ENCODE peak calls at places on chromosomes 3 and 15, in eight cellular contexts. S, H, J, C, U, F, L and T are unnamed samples.

GRCh38 chr3:11820540-11821041 is 26.1 kb downstream of the TAMM41 start:
- DNase-seq in S (peak; percentile 25), H (no peak), J (no peak), C (peak; percentile 28), U (peak; percentile 57), F (peak; percentile 58), L (no peak), T (peak; percentile 32)

GRCh38 chr15:55267401-55268053 is 22.1 kb downstream of the RAB27A start:
- DNase-seq in S (no peak), H (peak; percentile 69), J (no peak), C (peak; percentile 43), U (peak; percentile 55), F (no peak), L (no peak), T (no peak)

GRCh38 chr15:78991476-78991875 is 46.6 kb upstream of the CTSH start:
- DNase-seq in S (no peak), H (no peak), J (no peak), C (no peak), U (no peak), F (no peak), L (no peak), T (no peak)

GRCh38 chr15:83653639-83654378 is at the start of gene ADAMTSL3:
- DNase-seq in S (no peak), H (peak; percentile 66), J (no peak), C (peak; percentile 67), U (no peak), F (no peak), L (peak; percentile 92), T (peak; percentile 76)

GRCh38 chr3:123449092-123449985 is 449 bp upstream of the ADCY5 start:
- DNase-seq in S (peak; percentile 50), H (peak; percentile 26), J (no peak), C (peak; percentile 30), U (peak; percentile 4), F (no peak), L (no peak), T (peak; percentile 69)

GRCh38 chr15:71781179-71781964 is 29.0 kb upstream of the NR2E3 start:
- DNase-seq in S (no peak), H (no peak), J (no peak), C (no peak), U (no peak), F (no peak), L (no peak), T (no peak)

GRCh38 chr3:109336272-109336957 is 931 bp downstream of the DPPA4 start:
- DNase-seq in S (no peak), H (no peak), J (no peak), C (no peak), U (no peak), F (no peak), L (no peak), T (no peak)

GRCh38 chr3:100754563-100755334 is 45.5 kb downstream of the TFG start:
- DNase-seq in S (no peak), H (no peak), J (no peak), C (no peak), U (peak; percentile 7), F (no peak), L (no peak), T (no peak)

DNA sequence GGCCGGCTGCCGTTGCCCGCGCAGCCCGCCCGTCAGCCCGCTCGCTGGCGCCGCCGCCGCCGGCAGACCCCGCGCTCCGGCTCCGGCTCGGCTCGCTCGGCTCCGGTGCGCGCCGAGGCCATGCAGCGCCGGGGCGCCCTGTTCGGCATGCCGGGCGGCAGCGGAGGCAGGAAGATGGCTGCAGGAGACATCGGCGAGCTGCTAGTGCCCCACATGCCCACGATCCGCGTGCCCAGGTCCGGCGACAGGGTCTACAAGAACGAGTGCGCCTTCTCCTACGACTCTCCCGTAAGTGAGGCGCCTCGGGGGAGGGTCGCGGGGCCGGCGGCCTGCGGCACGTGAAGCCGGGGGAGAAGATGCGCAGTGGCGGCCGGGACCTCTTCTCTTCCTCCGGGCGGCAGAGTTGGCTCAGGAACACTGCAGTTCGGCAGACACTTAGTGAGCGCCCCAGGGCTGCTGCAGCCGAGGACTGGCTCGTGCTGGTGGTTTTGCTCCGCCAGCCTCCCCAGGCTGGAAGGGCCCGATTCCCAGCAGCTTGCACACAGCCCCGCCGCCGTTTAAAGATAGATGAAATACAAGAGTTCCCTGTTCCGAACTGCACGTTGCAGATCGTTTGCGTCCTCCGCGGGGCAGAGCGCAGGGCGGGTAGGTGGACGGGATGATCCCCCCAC is 401 bp downstream of the USP13 start:
- DNase-seq in S (peak; percentile 39), H (peak; percentile 68), J (peak; percentile 45), C (peak; percentile 77), U (peak; percentile 80), F (peak; percentile 38), L (peak; percentile 88), T (peak; percentile 77)
- TF ChIP-seq POLR2A in S (peak; percentile 20), H (peak; percentile 20), J (no peak), C (peak; percentile 81), U (no peak), F (no peak), L (no peak), T (peak; percentile 17)

GRCh38 chr15:92468987-92469386 is 75.3 kb downstream of the ST8SIA2 start:
- DNase-seq in S (no peak), H (no peak), J (no peak), C (no peak), U (no peak), F (no peak), L (no peak), T (no peak)
- TF ChIP-seq POLR2A in S (no peak), H (no peak), J (no peak), C (no peak), U (no peak), F (no peak), L (no peak), T (no peak)

GRCh38 chr3:45617430-45618080 is 23.0 kb downstream of the LIMD1 start:
- DNase-seq in S (no peak), H (no peak), J (peak; percentile 89), C (no peak), U (no peak), F (no peak), L (no peak), T (no peak)
- TF ChIP-seq POLR2A in S (no peak), H (no peak), J (no peak), C (no peak), U (no peak), F (no peak), L (no peak), T (no peak)

GRCh38 chr15:75647370-75648155 is at the start of gene SNX33:
- DNase-seq in S (peak; percentile 68), H (peak; percentile 84), J (peak; percentile 78), C (peak; percentile 86), U (peak; percentile 76), F (no peak), L (peak; percentile 94), T (peak; percentile 88)
- TF ChIP-seq POLR2A in S (no peak), H (peak; percentile 90), J (no peak), C (peak; percentile 86), U (no peak), F (peak; percentile 76), L (peak; percentile 11), T (peak; percentile 60)

DNA sequence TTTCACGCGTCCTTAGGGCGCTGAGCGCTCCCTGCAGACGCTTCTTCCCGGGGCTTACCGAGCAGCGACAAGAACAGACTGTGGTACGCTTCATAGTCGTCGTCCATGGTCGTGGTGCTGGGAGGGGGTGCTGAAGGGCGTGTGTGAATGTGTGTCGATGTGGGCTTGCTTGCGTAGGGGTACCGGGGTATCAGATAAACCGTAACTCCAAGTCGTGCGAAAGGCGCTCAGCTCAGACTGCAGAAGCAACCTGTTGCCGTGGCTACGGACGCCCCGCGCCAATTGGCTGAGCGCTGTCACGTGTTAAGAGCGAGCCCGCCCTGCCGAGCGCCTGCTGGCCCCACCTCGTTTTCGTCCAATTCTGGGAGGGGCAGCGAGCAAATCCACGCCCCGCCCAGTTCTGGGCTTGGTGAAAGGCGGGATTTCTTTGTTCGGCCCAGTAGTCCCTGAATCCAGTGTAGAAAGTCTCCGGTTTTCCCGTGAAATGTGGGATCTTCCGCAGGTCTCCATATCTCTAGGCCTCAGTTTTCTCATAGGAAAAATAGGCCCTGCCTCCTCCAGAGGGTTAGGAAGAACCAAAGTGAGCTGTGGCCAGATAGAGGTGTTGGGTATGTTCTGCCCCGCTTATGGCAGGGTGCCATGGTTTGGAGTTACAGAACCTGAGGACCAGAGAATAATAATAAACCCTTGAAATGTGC is at the start of gene EFCAB12:
- DNase-seq in S (peak; percentile 66), H (peak; percentile 96), J (peak; percentile 77), C (peak; percentile 97), U (peak; percentile 97), F (peak; percentile 88), L (peak; percentile 98), T (peak; percentile 97)
- TF ChIP-seq POLR2A in S (peak; percentile 61), H (peak; percentile 26), J (peak; percentile 47), C (peak; percentile 39), U (no peak), F (no peak), L (no peak), T (no peak)

GRCh38 chr3:23202921-23203650 is at the start of gene UBE2E2:
- DNase-seq in S (peak; percentile 82), H (peak; percentile 73), J (no peak), C (peak; percentile 74), U (peak; percentile 66), F (peak; percentile 63), L (peak; percentile 86), T (peak; percentile 83)
- TF ChIP-seq POLR2A in S (no peak), H (peak; percentile 17), J (no peak), C (peak; percentile 67), U (no peak), F (peak; percentile 36), L (no peak), T (peak; percentile 70)